ENCODE peak calls at places on chromosomes 4 and X, in seven cellular contexts. Q is NCI-H1092 treated with DMSO at 0.1 percent for 48 hours; Z is SW480; F is lower lobe of right lung; N is activated CD8-positive, alpha-beta T cell treated with anti-CD3 and anti-CD28 coated beads for 36 hours; O is sciatic nerve; I is AG20443. T is an unnamed sample.

GRCh38 chr4:184166736-184167135 is 50.9 kb downstream of the ENPP6 start:
- DNase-seq in Q (no peak), Z (no peak), F (no peak), N (no peak), O (no peak), I (no peak), T (no peak)

GRCh38 chr4:170769857-170770256 is 680.1 kb upstream of the AADAT start:
- DNase-seq in Q (no peak), Z (no peak), F (no peak), N (no peak), O (no peak), I (no peak), T (no peak)

GRCh38 chr4:174521800-174522182 is 497 bp downstream of the HPGD start:
- DNase-seq in Q (peak), Z (peak), F (peak), N (peak), O (no peak), I (no peak), T (no peak)

GRCh38 chrX:150184487-150184886 is 178.6 kb upstream of the MAMLD1 start:
- DNase-seq in Q (no peak), Z (no peak), F (no peak), N (no peak), O (no peak), I (no peak), T (no peak)

GRCh38 chr4:34309356-34309900 is 1934.9 kb downstream of the ARAP2 start:
- DNase-seq in Q (no peak), Z (no peak), F (no peak), N (no peak), O (no peak), I (no peak), T (no peak)

GRCh38 chrX:13092455-13092941 is 48.1 kb upstream of the FAM9C start:
- DNase-seq in Q (no peak), Z (peak), F (peak), N (peak), O (no peak), I (no peak), T (no peak)

GRCh38 chr4:118772149-118773081 is 63.5 kb downstream of the SEC24D start:
- DNase-seq in Q (peak), Z (peak), F (no peak), N (no peak), O (no peak), I (peak), T (peak)

GRCh38 chr4:74674750-74675149 is 119.6 kb downstream of the BTC start:
- DNase-seq in Q (no peak), Z (no peak), F (no peak), N (no peak), O (no peak), I (no peak), T (peak)

GRCh38 chrX:130330146-130330545 is 9.6 kb upstream of the SLC25A14 start:
- DNase-seq in Q (no peak), Z (no peak), F (no peak), N (no peak), O (no peak), I (no peak), T (no peak)

GRCh38 chr4:184506527-184507121 is 32.3 kb upstream of the IRF2 start:
- DNase-seq in Q (no peak), Z (peak), F (no peak), N (peak), O (no peak), I (no peak), T (no peak)

GRCh38 chr4:102285831-102286230 is 59.5 kb downstream of the SLC39A8 start:
- DNase-seq in Q (no peak), Z (no peak), F (no peak), N (no peak), O (no peak), I (no peak), T (no peak)

GRCh38 chrX:151754042-151754419 is 19.5 kb downstream of the CNGA2 start:
- DNase-seq in Q (peak), Z (peak), F (no peak), N (no peak), O (no peak), I (peak), T (peak)

GRCh38 chrX:109871489-109871888 is 131.4 kb upstream of the TMEM164 start:
- DNase-seq in Q (no peak), Z (no peak), F (no peak), N (no peak), O (no peak), I (no peak), T (no peak)

GRCh38 chr4:46392421-46392820 is 2.5 kb upstream of the GABRA2 start:
- DNase-seq in Q (no peak), Z (no peak), F (no peak), N (no peak), O (no peak), I (no peak), T (no peak)

GRCh38 chr4:89254847-89255246 is 52.8 kb downstream of the GPRIN3 start:
- DNase-seq in Q (no peak), Z (no peak), F (no peak), N (peak), O (no peak), I (peak), T (peak)

GRCh38 chr4:154998284-154998683 is 210.2 kb upstream of the NPY2R start:
- DNase-seq in Q (no peak), Z (no peak), F (no peak), N (no peak), O (no peak), I (peak), T (peak)

GRCh38 chrX:10897768-10898167 is 213.4 kb upstream of the HCCS start:
- DNase-seq in Q (no peak), Z (no peak), F (no peak), N (no peak), O (no peak), I (no peak), T (no peak)

GRCh38 chr4:127709456-127709855 is 20.7 kb upstream of the SLC25A31 start:
- DNase-seq in Q (no peak), Z (no peak), F (no peak), N (no peak), O (no peak), I (no peak), T (no peak)

GRCh38 chrX:70979136-70979762 is 48.4 kb upstream of the SLC7A3 start:
- DNase-seq in Q (no peak), Z (peak), F (no peak), N (no peak), O (no peak), I (peak), T (peak)

GRCh38 chrX:42490111-42490510 is 287.9 kb downstream of the PPP1R2C start:
- DNase-seq in Q (no peak), Z (no peak), F (no peak), N (no peak), O (no peak), I (no peak), T (no peak)

GRCh38 chr4:139152249-139152648 is 24.8 kb downstream of the ELF2 start:
- DNase-seq in Q (no peak), Z (no peak), F (no peak), N (no peak), O (no peak), I (no peak), T (no peak)

GRCh38 chr4:156623376-156623775 is 348.2 kb downstream of the PDGFC start:
- DNase-seq in Q (no peak), Z (no peak), F (no peak), N (no peak), O (no peak), I (peak), T (no peak)

GRCh38 chr4:124278477-124278876 is 434.1 kb downstream of the ANKRD50 start:
- DNase-seq in Q (no peak), Z (no peak), F (no peak), N (no peak), O (no peak), I (peak), T (peak)

GRCh38 chrX:112218388-112218787 is 135.8 kb upstream of the TRPC5 start:
- DNase-seq in Q (no peak), Z (no peak), F (no peak), N (no peak), O (no peak), I (no peak), T (no peak)

GRCh38 chrX:40273356-40274050 is 175.7 kb upstream of the BCOR start:
- DNase-seq in Q (peak), Z (no peak), F (no peak), N (no peak), O (peak), I (no peak), T (peak)

GRCh38 chrX:100207331-100208024 is 202.6 kb downstream of the PCDH19 start:
- DNase-seq in Q (no peak), Z (peak), F (no peak), N (no peak), O (no peak), I (no peak), T (no peak)

GRCh38 chr4:168945291-168945690 is 64.8 kb downstream of the CBR4 start:
- DNase-seq in Q (no peak), Z (no peak), F (no peak), N (no peak), O (no peak), I (no peak), T (no peak)

GRCh38 chrX:69424161-69424560 is 80.0 kb upstream of the NALF2 start:
- DNase-seq in Q (no peak), Z (peak), F (no peak), N (no peak), O (no peak), I (peak), T (peak)

GRCh38 chr4:119038465-119038864 is 97.2 kb upstream of the MYOZ2 start:
- DNase-seq in Q (no peak), Z (no peak), F (no peak), N (no peak), O (no peak), I (peak), T (no peak)

GRCh38 chrX:13763489-13763888 is 28.9 kb downstream of the OFD1 start:
- DNase-seq in Q (peak), Z (no peak), F (peak), N (no peak), O (no peak), I (no peak), T (no peak)

GRCh38 chr4:107997001-107997788 is 7.5 kb downstream of the HADH start:
- DNase-seq in Q (no peak), Z (no peak), F (no peak), N (no peak), O (no peak), I (peak), T (peak)

GRCh38 chr4:129804458-129804981 is 708.6 kb downstream of the C4orf33 start:
- DNase-seq in Q (no peak), Z (no peak), F (no peak), N (no peak), O (no peak), I (no peak), T (no peak)

GRCh38 chr4:161555689-161556660 is 607.8 kb downstream of the FSTL5 start:
- DNase-seq in Q (no peak), Z (no peak), F (no peak), N (no peak), O (no peak), I (no peak), T (peak)

GRCh38 chrX:10221651-10222050 is 64.9 kb downstream of the CLCN4 start:
- DNase-seq in Q (no peak), Z (no peak), F (no peak), N (no peak), O (no peak), I (no peak), T (no peak)